ENCODE peak calls at places on chromosomes 13 and 19, in five cellular contexts. One of them, this sample, is unnamed.

GRCh38 chr19:10756791-10757190 is 38.9 kb downstream of the DNM2 start:
- DNase-seq in GM12878: no peak
- DNase-seq in K562: no peak
- DNase-seq in SK-N-SH: no peak
- DNase-seq in HepG2: no peak
- DNase-seq in this sample: no peak

GRCh38 chr13:95644611-95645052 is at the start of gene DZIP1:
- DNase-seq in HepG2: peak
- DNase-seq in GM12878: no peak
- DNase-seq in SK-N-SH: peak
- DNase-seq in K562: no peak
- DNase-seq in this sample: peak

GRCh38 chr13:37587236-37587635 is 11.3 kb downstream of the POSTN start:
- DNase-seq in SK-N-SH: no peak
- DNase-seq in HepG2: no peak
- DNase-seq in GM12878: no peak
- DNase-seq in K562: no peak
- DNase-seq in this sample: no peak

GRCh38 chr13:73849292-73849691 is 284.9 kb downstream of the KLF12 start:
- DNase-seq in HepG2: peak
- DNase-seq in SK-N-SH: no peak
- DNase-seq in K562: no peak
- DNase-seq in GM12878: no peak
- DNase-seq in this sample: peak

GRCh38 chr19:1265611-1266115 is 3.5 kb upstream of the CIRBP start:
- DNase-seq in HepG2: no peak
- DNase-seq in SK-N-SH: no peak
- DNase-seq in GM12878: no peak
- DNase-seq in K562: peak
- DNase-seq in this sample: peak

GRCh38 chr19:43651758-43652545 is 12.3 kb upstream of the CADM4 start:
- DNase-seq in K562: peak
- DNase-seq in HepG2: peak
- DNase-seq in GM12878: no peak
- DNase-seq in SK-N-SH: peak
- DNase-seq in this sample: peak

GRCh38 chr19:31125071-31125470 is 224.2 kb downstream of the TSHZ3 start:
- DNase-seq in HepG2: no peak
- DNase-seq in K562: no peak
- DNase-seq in SK-N-SH: no peak
- DNase-seq in GM12878: no peak
- DNase-seq in this sample: no peak

GRCh38 chr13:46592410-46592809 is 39.4 kb downstream of the LRCH1 start:
- DNase-seq in K562: no peak
- DNase-seq in SK-N-SH: no peak
- DNase-seq in HepG2: no peak
- DNase-seq in GM12878: no peak
- DNase-seq in this sample: no peak

GRCh38 chr13:59230484-59231264 is 933.1 kb downstream of the DIAPH3 start:
- DNase-seq in HepG2: no peak
- DNase-seq in K562: no peak
- DNase-seq in GM12878: no peak
- DNase-seq in SK-N-SH: no peak
- DNase-seq in this sample: no peak

GRCh38 chr19:1668339-1669123 is 16.1 kb upstream of the TCF3 start:
- DNase-seq in GM12878: no peak
- DNase-seq in SK-N-SH: no peak
- DNase-seq in K562: no peak
- DNase-seq in HepG2: no peak
- DNase-seq in this sample: no peak

GRCh38 chr13:64078480-64078936 is 2662.9 kb upstream of the PCDH20 start:
- DNase-seq in HepG2: peak
- DNase-seq in GM12878: no peak
- DNase-seq in K562: no peak
- DNase-seq in SK-N-SH: peak
- DNase-seq in this sample: no peak

GRCh38 chr13:25731037-25731436 is 320.8 kb downstream of the SHISA2 start:
- DNase-seq in SK-N-SH: no peak
- DNase-seq in HepG2: no peak
- DNase-seq in GM12878: no peak
- DNase-seq in K562: no peak
- DNase-seq in this sample: no peak

GRCh38 chr19:38142176-38143035 is 81.6 kb downstream of the DPF1 start:
- DNase-seq in SK-N-SH: peak
- DNase-seq in K562: peak
- DNase-seq in HepG2: peak
- DNase-seq in GM12878: no peak
- DNase-seq in this sample: peak

GRCh38 chr13:27379694-27380596 is 44.5 kb upstream of the GTF3A start:
- DNase-seq in K562: peak
- DNase-seq in GM12878: no peak
- DNase-seq in SK-N-SH: peak
- DNase-seq in HepG2: peak
- DNase-seq in this sample: peak
- TF ChIP-seq MXI1 in K562: no peak
- TF ChIP-seq MXI1 in GM12878: no peak
- TF ChIP-seq MXI1 in SK-N-SH: no peak
- TF ChIP-seq MXI1 in HepG2: no peak
- TF ChIP-seq MXI1 in this sample: no peak

DNA sequence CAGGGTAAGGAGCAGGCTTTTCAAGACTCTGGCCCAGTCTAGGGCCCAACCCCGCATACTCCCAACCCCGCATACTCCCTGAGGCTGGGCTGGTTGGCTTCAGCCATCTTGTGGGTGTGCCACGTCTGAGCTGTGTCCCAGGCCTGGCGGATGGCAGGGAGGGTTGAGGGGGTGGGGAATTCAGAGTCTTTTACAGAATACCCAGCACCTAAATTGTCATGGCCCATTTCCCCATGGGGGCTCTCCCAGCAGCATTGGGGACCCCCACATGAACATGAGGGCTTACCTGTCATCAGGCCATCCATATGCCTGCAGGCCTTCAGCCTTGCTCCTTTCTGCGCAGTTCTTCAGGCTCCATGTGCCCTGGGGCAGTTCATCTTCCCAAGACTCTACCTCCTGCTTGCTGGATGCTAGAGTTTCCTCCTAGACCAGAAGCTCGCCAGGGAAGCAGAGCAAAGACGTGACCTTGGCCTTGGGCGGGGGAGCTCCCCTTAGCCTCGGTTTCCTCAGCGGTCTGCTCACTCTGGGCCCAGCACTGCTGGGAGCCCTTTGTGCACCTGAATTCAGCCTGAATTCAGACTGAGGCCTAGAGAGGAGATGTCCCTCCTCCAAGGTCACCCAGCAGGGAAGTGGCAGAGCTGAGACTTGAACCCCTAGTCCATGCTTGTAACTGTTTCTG is 9.2 kb downstream of the PPP5C start:
- DNase-seq in K562: no peak
- DNase-seq in HepG2: no peak
- DNase-seq in GM12878: no peak
- DNase-seq in SK-N-SH: no peak
- DNase-seq in this sample: no peak
- TF ChIP-seq MXI1 in K562: no peak
- TF ChIP-seq MXI1 in HepG2: no peak
- TF ChIP-seq MXI1 in GM12878: no peak
- TF ChIP-seq MXI1 in SK-N-SH: no peak
- TF ChIP-seq MXI1 in this sample: no peak

GRCh38 chr13:109869312-109870237 is 83.2 kb upstream of the IRS2 start:
- DNase-seq in HepG2: no peak
- DNase-seq in GM12878: no peak
- DNase-seq in K562: peak
- DNase-seq in SK-N-SH: peak
- DNase-seq in this sample: peak
- TF ChIP-seq MXI1 in HepG2: no peak
- TF ChIP-seq MXI1 in GM12878: no peak
- TF ChIP-seq MXI1 in K562: no peak
- TF ChIP-seq MXI1 in SK-N-SH: peak
- TF ChIP-seq MXI1 in this sample: peak

GRCh38 chr13:110923777-110924638 is 9.1 kb upstream of the ANKRD10 start:
- DNase-seq in K562: no peak
- DNase-seq in GM12878: no peak
- DNase-seq in HepG2: no peak
- DNase-seq in SK-N-SH: no peak
- DNase-seq in this sample: no peak
- TF ChIP-seq MXI1 in K562: no peak
- TF ChIP-seq MXI1 in GM12878: no peak
- TF ChIP-seq MXI1 in HepG2: no peak
- TF ChIP-seq MXI1 in SK-N-SH: no peak
- TF ChIP-seq MXI1 in this sample: no peak

GRCh38 chr13:75263741-75264407 is 218.1 kb downstream of the TBC1D4 start:
- DNase-seq in HepG2: no peak
- DNase-seq in K562: no peak
- DNase-seq in SK-N-SH: no peak
- DNase-seq in GM12878: no peak
- DNase-seq in this sample: peak
- TF ChIP-seq MXI1 in HepG2: no peak
- TF ChIP-seq MXI1 in K562: no peak
- TF ChIP-seq MXI1 in SK-N-SH: no peak
- TF ChIP-seq MXI1 in GM12878: no peak
- TF ChIP-seq MXI1 in this sample: no peak